ENCODE peak calls at places on chromosomes 7 and 10, in nine cellular contexts. Y, J, P, F, C, D, O, W and A are unnamed samples.

GRCh38 chr10:72847681-72848080 is 45.9 kb upstream of the OIT3 start:
- DNase-seq in Y (no peak), J (no peak), P (no peak), F (no peak), C (no peak), D (no peak), O (no peak), W (peak; percentile 16), A (no peak)

GRCh38 chr10:64977912-64978311 is 1456.7 kb downstream of the REEP3 start:
- DNase-seq in Y (no peak), J (no peak), P (no peak), F (no peak), C (no peak), D (no peak), O (no peak), W (no peak), A (no peak)

GRCh38 chr10:28179490-28180099 is 123.3 kb downstream of the MPP7 start:
- DNase-seq in Y (no peak), J (no peak), P (no peak), F (no peak), C (no peak), D (no peak), O (no peak), W (peak; percentile 49), A (no peak)

GRCh38 chr7:134865001-134865845 is 85.8 kb downstream of the CALD1 start:
- DNase-seq in Y (no peak), J (no peak), P (no peak), F (no peak), C (no peak), D (no peak), O (no peak), W (peak; percentile 47), A (no peak)

GRCh38 chr7:128830231-128831177 is at the start of gene FLNC:
- DNase-seq in Y (peak; percentile 44), J (peak; percentile 43), P (no peak), F (no peak), C (peak; percentile 70), D (peak; percentile 61), O (peak; percentile 58), W (peak; percentile 43), A (peak; percentile 78)

GRCh38 chr7:110856704-110857103 is 234.2 kb upstream of the LRRN3 start:
- DNase-seq in Y (no peak), J (no peak), P (no peak), F (no peak), C (no peak), D (no peak), O (no peak), W (peak; percentile 15), A (no peak)

GRCh38 chr10:96998329-96998888 is 166.3 kb downstream of the LCOR start:
- DNase-seq in Y (peak; percentile 77), J (no peak), P (no peak), F (no peak), C (no peak), D (peak; percentile 28), O (peak; percentile 65), W (peak; percentile 89), A (no peak)

GRCh38 chr7:98051118-98051744 is 55.4 kb upstream of the LMTK2 start:
- DNase-seq in Y (no peak), J (peak; percentile 14), P (no peak), F (peak; percentile 14), C (no peak), D (peak; percentile 44), O (no peak), W (no peak), A (no peak)

GRCh38 chr10:63515002-63515763 is 6.0 kb upstream of the REEP3 start:
- DNase-seq in Y (no peak), J (no peak), P (no peak), F (no peak), C (no peak), D (no peak), O (no peak), W (peak; percentile 80), A (no peak)

GRCh38 chr10:123142701-123143161 is 5.2 kb upstream of the HMX2 start:
- DNase-seq in Y (no peak), J (no peak), P (no peak), F (no peak), C (no peak), D (no peak), O (no peak), W (no peak), A (no peak)

GRCh38 chr10:35463878-35464277 is 127.6 kb downstream of the CCNY start:
- DNase-seq in Y (no peak), J (no peak), P (no peak), F (no peak), C (no peak), D (no peak), O (no peak), W (no peak), A (no peak)

GRCh38 chr7:73732397-73732796 is 6.2 kb downstream of the ABHD11 start:
- DNase-seq in Y (no peak), J (no peak), P (no peak), F (no peak), C (no peak), D (no peak), O (no peak), W (no peak), A (no peak)

GRCh38 chr10:14535497-14536199 is 204.9 kb upstream of the FRMD4A start:
- DNase-seq in Y (no peak), J (no peak), P (no peak), F (no peak), C (no peak), D (no peak), O (no peak), W (no peak), A (no peak)

GRCh38 chr7:33725641-33726040 is 179.7 kb upstream of the BMPER start:
- DNase-seq in Y (no peak), J (no peak), P (no peak), F (no peak), C (no peak), D (no peak), O (no peak), W (no peak), A (no peak)

DNA sequence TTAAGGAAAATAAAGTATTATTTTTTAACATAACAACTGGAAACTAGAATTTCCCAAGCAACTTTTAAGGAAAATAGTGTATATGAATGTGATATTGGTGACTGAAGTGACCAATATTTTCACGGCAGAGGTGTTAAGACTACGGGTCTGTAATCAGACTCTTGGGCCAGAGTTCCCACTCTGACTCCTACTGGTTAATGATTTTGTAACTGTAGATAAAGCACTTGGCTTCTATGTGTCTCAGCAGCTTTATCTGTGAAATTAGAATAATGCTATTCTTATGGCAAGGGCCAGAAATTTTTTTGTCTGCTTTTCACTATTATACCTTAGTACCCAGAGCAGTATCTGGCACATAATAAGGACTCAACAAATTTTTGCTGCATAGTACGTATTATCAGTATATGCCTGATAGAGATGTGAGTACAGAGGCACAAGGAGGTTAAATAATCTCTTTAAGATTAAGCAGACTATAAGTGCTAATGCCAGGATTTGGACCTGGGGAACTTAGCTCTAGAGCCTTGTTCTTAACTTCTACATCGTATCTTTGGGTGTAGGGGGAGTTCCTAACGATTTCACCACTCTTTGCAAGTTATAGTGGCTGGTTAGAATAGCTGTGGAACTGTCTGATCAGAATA is 186.1 kb upstream of the SLC26A5 start:
- DNase-seq in Y (no peak), J (no peak), P (no peak), F (no peak), C (no peak), D (no peak), O (no peak), W (no peak), A (no peak)
- H3K27ac ChIP-seq in Y (no peak overlapping the region), J (no peak overlapping the region), P (no peak overlapping the region), F (no peak overlapping the region), C (no peak overlapping the region), D (no peak overlapping the region), O (no peak overlapping the region), W (no peak overlapping the region), A (no peak overlapping the region)

DNA sequence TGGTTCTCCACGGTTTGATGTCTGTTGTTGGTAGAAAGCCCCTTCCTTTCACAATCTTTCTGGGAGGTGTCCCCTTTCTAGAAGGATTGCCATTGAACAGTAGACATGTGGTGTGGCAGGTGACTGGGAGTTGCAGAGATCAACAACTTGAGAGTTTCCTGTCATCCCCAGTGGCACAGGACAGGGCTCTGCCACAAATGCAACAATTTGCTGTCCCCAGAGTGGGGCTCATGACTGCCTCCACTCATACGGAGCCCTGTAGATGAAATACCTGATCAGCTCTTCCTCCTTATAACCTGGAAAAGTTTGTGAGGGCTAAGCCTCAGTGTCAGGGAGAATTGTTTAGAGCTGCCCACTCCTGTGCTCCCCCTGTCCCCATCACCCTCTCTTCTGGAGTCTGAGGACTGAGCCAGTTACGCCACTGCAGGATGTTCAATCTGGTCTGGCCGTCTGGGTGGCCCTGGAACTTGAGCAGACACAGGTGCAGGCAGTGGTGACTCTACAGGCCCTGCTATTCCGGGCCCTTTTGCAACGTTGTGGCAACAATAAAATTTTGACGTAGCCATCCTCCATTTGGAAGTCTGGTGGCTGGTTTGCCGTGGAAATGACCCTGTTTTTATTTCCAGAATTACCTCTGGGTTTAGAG is 6.5 kb downstream of the DBNL start:
- DNase-seq in Y (no peak), J (no peak), P (no peak), F (no peak), C (no peak), D (no peak), O (no peak), W (no peak), A (peak; percentile 16)
- H3K36me3 ChIP-seq in Y (peaks cover 46% of the 10 kb centered on the region), J (no peaks in the 10 kb centered on the region), P (no peaks in the 10 kb centered on the region), F (peaks cover 33% of the 10 kb centered on the region), C (peaks cover 80% of the 10 kb centered on the region), D (peaks cover 17% of the 10 kb centered on the region), O (no peaks in the 10 kb centered on the region), W (peaks cover 48% of the 10 kb centered on the region), A (peaks cover 75% of the 10 kb centered on the region)

DNA sequence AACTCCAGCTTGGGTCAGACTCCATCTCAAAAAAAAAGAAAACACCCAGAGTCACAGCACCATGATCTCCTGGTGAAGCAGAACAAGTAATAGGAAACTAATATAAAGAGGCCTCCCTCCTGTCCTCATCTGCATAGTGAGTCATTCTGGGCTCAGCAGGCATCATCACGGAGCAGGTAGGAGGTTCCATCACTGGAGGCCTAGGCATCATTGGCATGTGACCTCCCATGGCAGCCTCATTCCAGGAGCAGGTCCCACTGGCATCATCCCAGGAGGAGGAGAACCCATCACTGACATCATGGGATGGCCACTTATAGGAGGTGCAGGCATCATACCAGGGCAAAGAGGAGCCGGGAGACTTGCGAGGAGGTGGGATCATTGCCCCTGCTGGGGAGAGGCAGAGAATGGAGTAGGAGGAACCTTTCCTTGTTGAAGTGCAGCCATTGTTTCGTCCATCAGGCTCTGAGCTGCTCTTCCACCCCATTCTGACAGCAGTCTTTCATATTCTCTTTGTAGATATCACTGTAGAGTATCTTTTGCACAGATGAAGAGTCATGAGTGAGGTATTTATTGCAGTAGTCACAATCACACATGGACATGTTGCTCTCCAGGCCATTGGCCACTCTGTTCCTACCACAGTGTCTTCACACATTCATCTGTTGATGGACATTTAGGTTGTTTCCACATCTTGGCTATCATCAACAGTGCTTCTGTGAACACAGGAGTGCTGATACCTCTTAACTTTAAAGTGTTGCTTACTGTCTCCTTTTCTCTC is 73.8 kb downstream of the OSBPL3 start:
- DNase-seq in Y (no peak), J (no peak), P (no peak), F (no peak), C (no peak), D (no peak), O (no peak), W (no peak), A (no peak)
- H3K27ac ChIP-seq in Y (no peak overlapping the region), J (no peak overlapping the region), P (no peak overlapping the region), F (no peak overlapping the region), C (no peak overlapping the region), D (no peak overlapping the region), O (no peak overlapping the region), W (no peak overlapping the region), A (no peak overlapping the region)

GRCh38 chr10:48895198-48895720 is 44.4 kb downstream of the LRRC18 start:
- DNase-seq in Y (no peak), J (no peak), P (no peak), F (no peak), C (no peak), D (no peak), O (no peak), W (no peak), A (no peak)
- H3K36me3 ChIP-seq in Y (no peaks in the 10 kb centered on the region), J (no peaks in the 10 kb centered on the region), P (no peaks in the 10 kb centered on the region), F (no peaks in the 10 kb centered on the region), C (no peaks in the 10 kb centered on the region), D (no peaks in the 10 kb centered on the region), O (no peaks in the 10 kb centered on the region), W (no peaks in the 10 kb centered on the region), A (no peaks in the 10 kb centered on the region)